ENCODE peak calls at places on chromosomes 4 and X, in six cellular contexts. A, K, T, L, J and R are unnamed samples.

GRCh38 chrX:78437621-78438020 is 110.2 kb upstream of the CYSLTR1 start:
- DNase-seq in A (no peak), K (no peak), T (no peak), L (no peak), J (no peak), R (no peak)

GRCh38 chr4:15935504-15936392 is 2.8 kb downstream of the FGFBP1 start:
- DNase-seq in A (no peak), K (no peak), T (no peak), L (no peak), J (no peak), R (no peak)

GRCh38 chr4:19711871-19712270 is 539.8 kb upstream of the SLIT2 start:
- DNase-seq in A (no peak), K (peak), T (peak), L (no peak), J (no peak), R (no peak)

GRCh38 chr4:98686046-98686385 is 27.6 kb upstream of the TSPAN5 start:
- DNase-seq in A (no peak), K (no peak), T (no peak), L (no peak), J (no peak), R (no peak)

GRCh38 chr4:61583696-61584095 is 383.6 kb downstream of the ADGRL3 start:
- DNase-seq in A (no peak), K (peak), T (peak), L (no peak), J (no peak), R (no peak)

GRCh38 chr4:152807294-152807829 is 27.6 kb downstream of the ARFIP1 start:
- DNase-seq in A (no peak), K (no peak), T (peak), L (no peak), J (no peak), R (no peak)

GRCh38 chr4:17708992-17709759 is 72.2 kb downstream of the FAM184B start:
- DNase-seq in A (no peak), K (no peak), T (no peak), L (no peak), J (no peak), R (no peak)

GRCh38 chrX:151225843-151226242 is 49.5 kb downstream of the GPR50 start:
- DNase-seq in A (no peak), K (peak), T (no peak), L (no peak), J (no peak), R (no peak)

GRCh38 chr4:15378493-15378892 is 49.3 kb upstream of the C1QTNF7 start:
- DNase-seq in A (no peak), K (no peak), T (no peak), L (no peak), J (no peak), R (no peak)

GRCh38 chr4:25509656-25510055 is 132.6 kb downstream of the ANAPC4 start:
- DNase-seq in A (no peak), K (no peak), T (no peak), L (no peak), J (no peak), R (no peak)

GRCh38 chrX:17412692-17413091 is 37.7 kb downstream of the NHS start:
- DNase-seq in A (no peak), K (peak), T (peak), L (no peak), J (no peak), R (no peak)

GRCh38 chrX:73577368-73577767 is 14.4 kb downstream of the CHIC1 start:
- DNase-seq in A (no peak), K (peak), T (peak), L (peak), J (no peak), R (no peak)

GRCh38 chrX:9393571-9393970 is 71.3 kb upstream of the TBL1X start:
- DNase-seq in A (no peak), K (no peak), T (no peak), L (no peak), J (no peak), R (no peak)

GRCh38 chr4:24372341-24372740 is 212.0 kb downstream of the DHX15 start:
- DNase-seq in A (no peak), K (no peak), T (no peak), L (no peak), J (no peak), R (no peak)

GRCh38 chr4:41722171-41722570 is 26.4 kb downstream of the PHOX2B start:
- DNase-seq in A (no peak), K (no peak), T (no peak), L (no peak), J (no peak), R (no peak)

GRCh38 chr4:2353222-2354107 is 65.0 kb downstream of the ZFYVE28 start:
- DNase-seq in A (peak), K (no peak), T (no peak), L (peak), J (no peak), R (no peak)

GRCh38 chrX:108811891-108812290 is 75.5 kb upstream of the IRS4 start:
- DNase-seq in A (no peak), K (no peak), T (no peak), L (no peak), J (no peak), R (no peak)

GRCh38 chr4:162131256-162131655 is 32.5 kb downstream of the FSTL5 start:
- DNase-seq in A (no peak), K (no peak), T (no peak), L (no peak), J (no peak), R (no peak)

GRCh38 chr4:521636-522330 is 22.8 kb downstream of the PIGG start:
- DNase-seq in A (no peak), K (no peak), T (no peak), L (no peak), J (no peak), R (no peak)

GRCh38 chrX:54745676-54746075 is 52.4 kb downstream of the ITIH6 start:
- DNase-seq in A (no peak), K (no peak), T (no peak), L (no peak), J (no peak), R (no peak)

GRCh38 chr4:16524911-16525574 is 298.8 kb upstream of the TAPT1 start:
- DNase-seq in A (peak), K (no peak), T (no peak), L (peak), J (no peak), R (peak)

GRCh38 chrX:21929209-21929608 is 11.3 kb upstream of the SMS start:
- DNase-seq in A (no peak), K (no peak), T (no peak), L (no peak), J (no peak), R (no peak)

GRCh38 chrX:485368-485767 is 98.7 kb upstream of the PPP2R3B start:
- DNase-seq in A (no peak), K (no peak), T (no peak), L (no peak), J (no peak), R (no peak)

GRCh38 chr4:3111461-3111860 is 37.0 kb downstream of the HTT start:
- DNase-seq in A (no peak), K (peak), T (peak), L (no peak), J (no peak), R (no peak)

GRCh38 chrX:15761564-15762191 is 23.6 kb downstream of the CA5B start:
- DNase-seq in A (no peak), K (peak), T (peak), L (peak), J (no peak), R (no peak)

GRCh38 chr4:3863841-3864734 is 97.9 kb downstream of the ADRA2C start:
- DNase-seq in A (no peak), K (no peak), T (no peak), L (no peak), J (no peak), R (no peak)

GRCh38 chr4:56999751-57000150 is 21.1 kb downstream of the POLR2B start:
- DNase-seq in A (no peak), K (no peak), T (no peak), L (no peak), J (no peak), R (no peak)

GRCh38 chr4:55020131-55020530 is 105.3 kb downstream of the KDR start:
- DNase-seq in A (no peak), K (no peak), T (no peak), L (no peak), J (no peak), R (no peak)

DNA sequence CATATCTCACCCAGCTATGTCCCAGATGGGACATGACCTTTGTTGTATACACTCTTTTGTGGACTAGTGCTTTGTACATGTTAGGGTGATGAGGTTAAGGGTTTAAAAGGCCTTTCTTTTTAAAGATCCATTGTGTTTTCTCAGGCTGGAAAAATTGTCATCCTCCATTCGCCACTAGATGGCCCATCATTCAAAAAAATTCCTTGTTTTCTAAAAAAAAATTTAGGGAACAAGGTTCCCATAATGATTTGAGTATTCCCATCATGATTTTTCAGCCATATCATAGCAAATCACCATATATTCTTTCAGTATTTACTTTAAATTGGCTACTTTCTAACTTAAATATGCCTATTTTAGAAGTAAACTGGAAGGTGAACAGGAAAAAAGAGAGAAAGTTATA is 91.9 kb upstream of the TMEM164 start:
- DNase-seq in A (no peak), K (peak), T (peak), L (no peak), J (no peak), R (no peak)
- TF ChIP-seq CTCF in A (peak), K (peak), T (peak), L (peak), J (peak), R (peak)

GRCh38 chr4:35463251-35463952 is 780.9 kb downstream of the ARAP2 start:
- DNase-seq in A (no peak), K (no peak), T (no peak), L (no peak), J (no peak), R (no peak)

GRCh38 chr4:35465096-35465495 is 779.2 kb downstream of the ARAP2 start:
- DNase-seq in A (no peak), K (peak), T (no peak), L (no peak), J (no peak), R (no peak)

GRCh38 chr4:35459045-35459444 is 785.3 kb downstream of the ARAP2 start:
- DNase-seq in A (no peak), K (no peak), T (no peak), L (no peak), J (no peak), R (no peak)

GRCh38 chr4:35461931-35462659 is 782.2 kb downstream of the ARAP2 start:
- DNase-seq in A (no peak), K (no peak), T (no peak), L (no peak), J (no peak), R (no peak)
- TF ChIP-seq CTCF in A (no peak), K (no peak), T (no peak), L (no peak), J (no peak), R (no peak)

GRCh38 chr4:8586671-8587468 is 5.7 kb upstream of the CPZ start:
- DNase-seq in A (no peak), K (no peak), T (no peak), L (no peak), J (no peak), R (no peak)
- TF ChIP-seq CTCF in A (no peak), K (no peak), T (no peak), L (no peak), J (no peak), R (no peak)

DNA sequence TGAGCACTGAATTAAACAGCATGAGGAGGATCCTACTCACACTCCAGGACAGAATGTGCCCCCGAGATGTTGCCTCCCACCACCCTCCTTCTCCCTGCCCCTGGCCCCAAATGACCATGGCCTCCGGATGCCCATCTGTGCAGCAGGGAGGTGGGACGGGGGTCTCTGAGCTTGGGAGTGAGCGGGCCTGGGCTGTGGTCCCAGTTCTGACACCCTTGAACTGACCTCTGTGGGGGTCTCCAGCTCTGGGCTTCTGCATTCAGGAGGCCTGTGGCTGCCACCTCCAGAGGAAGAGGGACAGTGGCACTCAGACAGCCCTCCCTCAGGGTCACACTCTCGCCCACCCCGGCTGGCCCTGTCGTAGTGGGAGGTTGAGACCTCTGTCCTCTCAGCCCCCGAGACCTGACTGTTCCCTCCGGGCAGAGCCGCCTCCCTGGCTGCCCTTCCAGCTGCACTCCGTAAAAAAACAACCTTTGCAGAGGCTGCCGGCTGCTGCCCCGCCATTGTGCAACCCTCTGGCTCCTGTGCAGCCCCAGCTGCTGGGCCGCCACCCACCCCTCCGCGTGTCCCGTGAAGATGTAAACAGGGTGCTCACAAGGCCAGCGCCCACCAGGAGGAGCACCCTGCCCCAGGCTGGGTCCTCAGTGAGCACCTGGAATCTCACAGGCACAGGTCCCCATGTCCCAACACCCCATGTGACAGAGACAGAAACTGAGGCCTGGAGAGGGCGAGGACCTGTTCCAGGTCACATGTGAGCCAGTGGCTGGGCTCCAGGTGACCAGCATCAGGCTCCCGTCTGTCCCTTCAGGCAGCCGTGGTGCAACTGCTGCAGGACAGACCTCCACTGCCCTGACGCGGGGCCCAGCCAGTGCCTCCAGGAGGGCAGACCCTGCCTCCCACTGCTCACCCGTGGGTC is 39.6 kb downstream of the HTRA3 start:
- DNase-seq in A (peak), K (no peak), T (no peak), L (no peak), J (peak), R (peak)
- TF ChIP-seq CTCF in A (peak), K (no peak), T (no peak), L (no peak), J (peak), R (peak)

GRCh38 chr4:137283737-137284136 is 248.6 kb downstream of the PCDH18 start:
- DNase-seq in A (no peak), K (peak), T (peak), L (no peak), J (no peak), R (no peak)
- TF ChIP-seq CTCF in A (peak), K (peak), T (peak), L (no peak), J (peak), R (no peak)

GRCh38 chr4:89427765-89428164 is 120.2 kb upstream of the GPRIN3 start:
- DNase-seq in A (no peak), K (no peak), T (no peak), L (no peak), J (no peak), R (no peak)
- TF ChIP-seq CTCF in A (no peak), K (no peak), T (no peak), L (no peak), J (no peak), R (no peak)

DNA sequence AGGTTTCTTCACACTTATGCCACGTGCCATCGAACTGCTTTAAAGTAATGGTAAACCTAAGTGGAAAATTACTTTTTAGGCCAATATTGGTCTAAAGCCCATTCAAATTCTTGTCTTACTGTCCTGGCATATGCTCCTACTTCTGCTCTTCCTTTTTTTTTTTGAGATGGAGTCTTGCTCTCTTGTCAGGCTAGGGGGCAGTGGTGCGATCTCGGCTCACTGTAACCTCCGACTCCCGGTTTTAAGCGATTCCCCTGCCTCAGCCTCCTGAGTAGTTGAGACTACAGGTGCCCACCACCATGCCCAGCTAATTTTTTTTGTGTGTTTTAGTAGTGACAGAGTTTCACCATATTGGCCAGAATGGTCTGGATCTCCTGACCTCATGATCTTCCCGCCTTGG is 129.0 kb upstream of the TECRL start:
- DNase-seq in A (no peak), K (no peak), T (no peak), L (no peak), J (no peak), R (no peak)
- TF ChIP-seq CTCF in A (peak), K (no peak), T (no peak), L (no peak), J (no peak), R (no peak)

GRCh38 chr4:180855184-180855583 is 1388.0 kb upstream of the TENM3 start:
- DNase-seq in A (no peak), K (no peak), T (no peak), L (no peak), J (no peak), R (no peak)
- TF ChIP-seq CTCF in A (no peak), K (no peak), T (no peak), L (no peak), J (no peak), R (no peak)